ENCODE peak calls at places on chromosome X, in seven cellular contexts. O is AG04450; C is omental fat pad; P is left cardiac atrium; S is mesenteric fat pad; T is activated T-helper 1 cell treated with anti-CD3 and anti-CD28 coated beads, Interleukin-2, amount 50 U/mL, for 16 hours; N is stromal cell of bone marrow. U is an unnamed sample.

GRCh38 chrX:133005616-133006015 is 47.2 kb upstream of the HS6ST2 start:
- DNase-seq in O (no peak), C (no peak), P (no peak), S (no peak), T (no peak), N (no peak), U (no peak)

GRCh38 chrX:72094894-72095293 is 36.8 kb downstream of the RTL5 start:
- DNase-seq in O (no peak), C (no peak), P (peak; percentile 71), S (no peak), T (peak; percentile 49), N (no peak), U (no peak)

GRCh38 chrX:3428762-3429161 is 82.3 kb upstream of the MXRA5 start:
- DNase-seq in O (no peak), C (no peak), P (no peak), S (no peak), T (no peak), N (no peak), U (no peak)

GRCh38 chrX:79506001-79506400 is 138.9 kb upstream of the ITM2A start:
- DNase-seq in O (no peak), C (no peak), P (no peak), S (no peak), T (no peak), N (no peak), U (peak; percentile 53)

GRCh38 chrX:12693754-12694153 is 97.5 kb upstream of the PRPS2 start:
- DNase-seq in O (no peak), C (no peak), P (no peak), S (no peak), T (no peak), N (peak; percentile 5), U (peak; percentile 8)

GRCh38 chrX:38260231-38260630 is 39.6 kb upstream of the SRPX start:
- DNase-seq in O (no peak), C (no peak), P (no peak), S (no peak), T (no peak), N (no peak), U (peak; percentile 16)

GRCh38 chrX:152904151-152905080 is 6.5 kb downstream of the ZNF185 start:
- DNase-seq in O (no peak), C (no peak), P (peak; percentile 41), S (no peak), T (no peak), N (peak; percentile 32), U (peak; percentile 49)

GRCh38 chrX:9646471-9647038 is 119.1 kb downstream of the GPR143 start:
- DNase-seq in O (no peak), C (no peak), P (peak; percentile 36), S (no peak), T (no peak), N (no peak), U (no peak)

GRCh38 chrX:37425370-37425769 is 76.2 kb downstream of the PRRG1 start:
- DNase-seq in O (no peak), C (no peak), P (no peak), S (no peak), T (no peak), N (no peak), U (no peak)

GRCh38 chrX:69387559-69388487 is 116.3 kb upstream of the NALF2 start:
- DNase-seq in O (peak; percentile 4), C (no peak), P (peak; percentile 46), S (no peak), T (no peak), N (no peak), U (peak; percentile 83)

GRCh38 chrX:49844622-49845021 is 15.5 kb downstream of the PAGE4 start:
- DNase-seq in O (no peak), C (no peak), P (no peak), S (no peak), T (no peak), N (no peak), U (no peak)

GRCh38 chrX:68938244-68939004 is 109.6 kb downstream of the EFNB1 start:
- DNase-seq in O (no peak), C (no peak), P (no peak), S (no peak), T (no peak), N (peak; percentile 72), U (peak; percentile 25)

GRCh38 chrX:76148011-76148665 is 24.7 kb upstream of the PBDC1 start:
- DNase-seq in O (no peak), C (no peak), P (no peak), S (no peak), T (no peak), N (no peak), U (no peak)

GRCh38 chrX:69215161-69215560 is 49.9 kb upstream of the PJA1 start:
- DNase-seq in O (no peak), C (no peak), P (no peak), S (no peak), T (no peak), N (no peak), U (no peak)

GRCh38 chrX:19863237-19864223 is 23.9 kb downstream of the SH3KBP1 start:
- DNase-seq in O (no peak), C (no peak), P (no peak), S (no peak), T (no peak), N (no peak), U (peak; percentile 93)

GRCh38 chrX:9657590-9658256 is 107.9 kb downstream of the GPR143 start:
- DNase-seq in O (no peak), C (no peak), P (no peak), S (no peak), T (no peak), N (no peak), U (no peak)

GRCh38 chrX:151082077-151082948 is 94.1 kb upstream of the GPR50 start:
- DNase-seq in O (peak; percentile 6), C (peak; percentile 45), P (peak; percentile 69), S (no peak), T (peak; percentile 46), N (peak; percentile 11), U (peak; percentile 69)

GRCh38 chrX:110858565-110858964 is 62.9 kb upstream of the CHRDL1 start:
- DNase-seq in O (no peak), C (no peak), P (no peak), S (no peak), T (no peak), N (no peak), U (no peak)

GRCh38 chrX:134631404-134632346 is 26.6 kb downstream of the PLAC1 start:
- DNase-seq in O (peak; percentile 74), C (no peak), P (no peak), S (no peak), T (no peak), N (no peak), U (peak; percentile 95)

GRCh38 chrX:118807151-118808017 is 16.2 kb upstream of the ZCCHC12 start:
- DNase-seq in O (no peak), C (no peak), P (no peak), S (no peak), T (no peak), N (peak; percentile 21), U (peak; percentile 75)

GRCh38 chrX:65920620-65921019 is 119.3 kb downstream of the VSIG4 start:
- DNase-seq in O (no peak), C (no peak), P (no peak), S (no peak), T (no peak), N (no peak), U (peak; percentile 91)

GRCh38 chrX:154349979-154350378 is 24.5 kb downstream of the FLNA start:
- DNase-seq in O (no peak), C (no peak), P (peak; percentile 16), S (no peak), T (no peak), N (no peak), U (no peak)

U was measured in SJCRH30.